ENCODE peak calls at places on chromosomes 4 and X, in eight cellular contexts. P is endothelial cell of umbilical vein, V is HepG2, Y is HCT116, U is K562, B is H1, T is GM12878, X is GM23338. M is an unnamed sample.

GRCh38 chrX:9163153-9163790 is 129.3 kb upstream of the FAM9B start:
- DNase-seq in U (no peak), X (no peak), P (peak), Y (no peak), B (no peak), V (no peak), T (no peak), M (peak)

GRCh38 chrX:139382529-139382928 is 148.0 kb upstream of the F9 start:
- DNase-seq in X (peak), U (no peak), T (no peak), P (no peak), V (no peak), Y (no peak), B (peak), M (no peak)

GRCh38 chr4:57943672-57944071 is 833.5 kb upstream of the IGFBP7 start:
- DNase-seq in Y (no peak), T (no peak), P (peak), B (no peak), V (no peak), X (no peak), U (no peak), M (no peak)

GRCh38 chr4:156884183-156884582 is 87.4 kb downstream of the PDGFC start:
- DNase-seq in Y (no peak), V (no peak), T (no peak), P (no peak), B (no peak), U (no peak), X (no peak), M (no peak)

GRCh38 chr4:21976166-21976565 is 27.6 kb upstream of the KCNIP4 start:
- DNase-seq in B (no peak), V (no peak), U (no peak), X (no peak), P (no peak), T (no peak), Y (no peak), M (no peak)

GRCh38 chrX:80879916-80880315 is 70.2 kb upstream of the BRWD3 start:
- DNase-seq in U (no peak), X (no peak), T (no peak), V (no peak), Y (no peak), B (no peak), P (no peak), M (no peak)

GRCh38 chrX:77275392-77275791 is 171.8 kb upstream of the FGF16 start:
- DNase-seq in T (no peak), X (no peak), P (no peak), B (no peak), Y (no peak), V (no peak), U (no peak), M (no peak)

GRCh38 chrX:150282953-150283352 is 80.2 kb upstream of the MAMLD1 start:
- DNase-seq in P (no peak), V (no peak), B (no peak), U (no peak), Y (no peak), T (no peak), X (no peak), M (no peak)

GRCh38 chr4:15956179-15956850 is 6.7 kb downstream of the FGFBP2 start:
- DNase-seq in U (peak), X (peak), T (peak), B (peak), Y (peak), P (peak), V (peak), M (no peak)

GRCh38 chrX:150529587-150529986 is 38.8 kb upstream of the MTM1 start:
- DNase-seq in Y (no peak), X (no peak), B (no peak), U (no peak), P (no peak), T (no peak), V (no peak), M (no peak)

GRCh38 chr4:30919458-30919857 is 199.3 kb downstream of the PCDH7 start:
- DNase-seq in T (no peak), V (no peak), P (no peak), B (no peak), U (no peak), Y (no peak), X (no peak), M (no peak)

GRCh38 chr4:129358571-129358970 is 262.6 kb downstream of the C4orf33 start:
- DNase-seq in Y (peak), P (peak), B (no peak), T (no peak), U (no peak), X (no peak), V (no peak), M (no peak)

GRCh38 chrX:45006002-45006800 is 133.2 kb downstream of the KDM6A start:
- DNase-seq in U (no peak), V (no peak), P (no peak), T (no peak), Y (peak), X (peak), B (no peak), M (no peak)

GRCh38 chr4:4486969-4487368 is 54.9 kb downstream of the STX18 start:
- DNase-seq in Y (no peak), T (no peak), P (no peak), X (no peak), U (no peak), B (no peak), V (peak), M (no peak)

GRCh38 chr4:47372561-47372960 is 90.9 kb downstream of the COMMD8 start:
- DNase-seq in V (no peak), X (no peak), B (no peak), T (no peak), U (no peak), P (no peak), Y (no peak), M (no peak)

GRCh38 chrX:47176101-47176740 is 17.4 kb upstream of the UBA1 start:
- DNase-seq in X (no peak), V (no peak), B (no peak), U (no peak), Y (no peak), T (no peak), P (no peak), M (no peak)

GRCh38 chr4:108443585-108443984 is 176.8 kb upstream of the RPL34 start:
- DNase-seq in Y (no peak), X (no peak), T (no peak), V (no peak), U (no peak), P (no peak), B (no peak), M (no peak)

GRCh38 chrX:68249401-68249831 is 183.9 kb downstream of the OPHN1 start:
- DNase-seq in P (no peak), V (no peak), U (no peak), T (no peak), B (no peak), X (no peak), Y (no peak), M (no peak)

GRCh38 chr4:8840006-8840793 is 31.4 kb downstream of the HMX1 start:
- DNase-seq in Y (no peak), B (peak), V (no peak), T (no peak), X (peak), U (no peak), P (no peak), M (no peak)

GRCh38 chr4:109657854-109658253 is 45.4 kb downstream of the CASP6 start:
- DNase-seq in X (no peak), P (no peak), B (no peak), U (no peak), V (peak), Y (no peak), T (no peak), M (no peak)

GRCh38 chr4:113383111-113383785 is 333.8 kb downstream of the ANK2 start:
- DNase-seq in X (no peak), V (no peak), Y (peak), P (peak), B (no peak), T (no peak), U (no peak), M (peak)

GRCh38 chr4:95255396-95256107 is 293.2 kb downstream of the UNC5C start:
- DNase-seq in P (no peak), V (no peak), T (no peak), U (peak), X (no peak), Y (no peak), B (no peak), M (no peak)

GRCh38 chrX:37685452-37686347 is at the start of gene XK:
- DNase-seq in B (peak), V (no peak), Y (peak), T (no peak), U (peak), X (peak), P (peak), M (no peak)

GRCh38 chr4:81032805-81033684 is 2.5 kb downstream of the BMP3 start:
- DNase-seq in P (no peak), B (no peak), X (no peak), U (no peak), T (no peak), Y (no peak), V (no peak), M (no peak)
- TF ChIP-seq EZH2 in P (no peak), B (no peak), X (no peak), U (no peak), T (no peak), Y (no peak), V (no peak), M (no peak)

GRCh38 chrX:41086627-41086932 is 1.3 kb downstream of the USP9X start:
- DNase-seq in U (peak), X (no peak), Y (no peak), V (no peak), T (no peak), P (no peak), B (no peak), M (no peak)
- H3K27ac ChIP-seq in U (peak), X (peak), Y (peak), V (peak), T (peak), P (peak), B (no peak), M (peak)

GRCh38 chr4:140309124-140309870 is 64.1 kb upstream of the SCOC start:
- DNase-seq in B (no peak), Y (no peak), V (no peak), T (no peak), P (no peak), U (no peak), X (peak), M (no peak)

GRCh38 chr4:140312101-140312500 is 61.3 kb upstream of the SCOC start:
- DNase-seq in T (no peak), P (no peak), B (no peak), X (no peak), Y (no peak), U (no peak), V (no peak), M (no peak)

GRCh38 chr4:140305053-140305452 is 68.4 kb upstream of the SCOC start:
- DNase-seq in X (no peak), P (no peak), Y (no peak), B (peak), V (no peak), U (no peak), T (no peak), M (no peak)

GRCh38 chr4:140308366-140309123 is 64.9 kb upstream of the SCOC start:
- DNase-seq in B (no peak), Y (no peak), V (no peak), U (no peak), X (no peak), T (no peak), P (no peak), M (no peak)
- TF ChIP-seq POLR2AphosphoS5 in B (no peak), Y (no peak), V (no peak), U (no peak), X (no peak), T (no peak), P (no peak), M (no peak)

GRCh38 chr4:80266267-80266901 is at the start of gene FGF5:
- DNase-seq in X (peak), T (no peak), P (peak), Y (no peak), U (peak), V (no peak), B (peak), M (no peak)
- TF ChIP-seq EZH2 in X (peak), T (no peak), P (no peak), Y (no peak), U (no peak), V (peak), B (peak), M (no peak)

GRCh38 chrX:11474021-11474420 is 180.8 kb downstream of the AMELX start:
- DNase-seq in X (no peak), T (no peak), Y (no peak), B (no peak), P (no peak), U (no peak), V (no peak), M (no peak)
- H3K27ac ChIP-seq in X (no peak), T (no peak), Y (no peak), B (no peak), P (no peak), U (no peak), V (no peak), M (no peak)

GRCh38 chr4:69773443-69773842 is 13.0 kb upstream of the SULT1B1 start:
- DNase-seq in B (no peak), Y (no peak), P (peak), U (no peak), T (no peak), X (no peak), V (no peak), M (no peak)
- TF ChIP-seq POLR2AphosphoS5 in B (no peak), Y (no peak), P (peak), U (no peak), T (no peak), X (no peak), V (no peak), M (no peak)

GRCh38 chr4:577499-578450 is 1.7 kb upstream of the TMEM271 start:
- DNase-seq in U (no peak), B (peak), P (no peak), T (no peak), Y (no peak), X (peak), V (peak), M (no peak)
- TF ChIP-seq EZH2 in U (no peak), B (peak), P (no peak), T (no peak), Y (no peak), X (peak), V (no peak), M (no peak)

DNA sequence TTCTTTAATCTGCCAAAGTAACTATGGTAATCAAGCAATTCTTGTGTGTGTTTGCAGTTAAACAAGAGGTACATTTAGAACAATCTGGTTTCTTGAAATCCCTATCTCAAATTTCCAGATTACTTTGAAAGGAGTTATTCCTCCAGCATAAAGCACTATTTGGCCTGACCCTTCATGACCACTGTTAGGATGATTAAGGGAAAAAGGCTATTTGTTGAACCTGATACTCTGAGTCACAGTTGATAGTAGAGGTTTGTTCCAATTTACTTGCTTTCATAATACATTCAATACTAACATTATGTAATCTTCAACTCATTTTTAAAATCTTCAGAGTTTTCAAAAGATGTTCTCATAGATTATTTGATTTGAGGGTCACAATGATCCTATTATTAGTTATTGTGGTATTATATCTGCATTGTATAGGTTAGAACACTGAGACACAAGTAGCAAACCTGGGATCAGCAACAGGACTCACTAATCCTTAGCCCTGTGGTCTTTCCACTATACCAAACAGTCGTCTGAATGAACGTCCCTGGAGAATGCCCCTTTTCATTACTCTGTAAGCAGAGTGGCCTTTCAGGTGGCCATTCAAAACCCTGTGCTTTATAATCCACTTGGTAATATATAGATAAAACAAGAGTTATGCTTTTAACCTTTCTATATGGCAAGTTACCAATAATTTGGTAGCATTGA is 8.1 kb upstream of the NDST4 start:
- DNase-seq in U (no peak), B (no peak), X (no peak), Y (no peak), P (no peak), T (no peak), V (no peak), M (no peak)
- H3K27ac ChIP-seq in U (no peak), B (no peak), X (no peak), Y (no peak), P (no peak), T (no peak), V (no peak), M (peak)

GRCh38 chrX:7925867-7926472 is 1.2 kb downstream of the PNPLA4 start:
- DNase-seq in P (peak), U (peak), Y (peak), B (peak), V (peak), X (peak), T (peak), M (peak)

GRCh38 chrX:7926501-7926900 is 712 bp downstream of the PNPLA4 start:
- DNase-seq in V (no peak), T (no peak), X (no peak), U (no peak), B (no peak), P (no peak), Y (no peak), M (no peak)

GRCh38 chrX:7921750-7922149 is 5.5 kb downstream of the PNPLA4 start:
- DNase-seq in V (no peak), B (no peak), X (no peak), P (no peak), U (no peak), Y (no peak), T (no peak), M (no peak)

GRCh38 chrX:7926914-7927258 is 327 bp downstream of the PNPLA4 start:
- DNase-seq in V (no peak), X (no peak), P (no peak), B (no peak), U (no peak), T (no peak), Y (no peak), M (no peak)

GRCh38 chrX:7927259-7928167 is at the start of gene PNPLA4:
- DNase-seq in Y (peak), U (peak), B (peak), X (peak), P (peak), V (peak), T (peak), M (no peak)
- TF ChIP-seq POLR2AphosphoS5 in Y (peak), U (peak), B (no peak), X (peak), P (no peak), V (peak), T (peak), M (no peak)

DNA sequence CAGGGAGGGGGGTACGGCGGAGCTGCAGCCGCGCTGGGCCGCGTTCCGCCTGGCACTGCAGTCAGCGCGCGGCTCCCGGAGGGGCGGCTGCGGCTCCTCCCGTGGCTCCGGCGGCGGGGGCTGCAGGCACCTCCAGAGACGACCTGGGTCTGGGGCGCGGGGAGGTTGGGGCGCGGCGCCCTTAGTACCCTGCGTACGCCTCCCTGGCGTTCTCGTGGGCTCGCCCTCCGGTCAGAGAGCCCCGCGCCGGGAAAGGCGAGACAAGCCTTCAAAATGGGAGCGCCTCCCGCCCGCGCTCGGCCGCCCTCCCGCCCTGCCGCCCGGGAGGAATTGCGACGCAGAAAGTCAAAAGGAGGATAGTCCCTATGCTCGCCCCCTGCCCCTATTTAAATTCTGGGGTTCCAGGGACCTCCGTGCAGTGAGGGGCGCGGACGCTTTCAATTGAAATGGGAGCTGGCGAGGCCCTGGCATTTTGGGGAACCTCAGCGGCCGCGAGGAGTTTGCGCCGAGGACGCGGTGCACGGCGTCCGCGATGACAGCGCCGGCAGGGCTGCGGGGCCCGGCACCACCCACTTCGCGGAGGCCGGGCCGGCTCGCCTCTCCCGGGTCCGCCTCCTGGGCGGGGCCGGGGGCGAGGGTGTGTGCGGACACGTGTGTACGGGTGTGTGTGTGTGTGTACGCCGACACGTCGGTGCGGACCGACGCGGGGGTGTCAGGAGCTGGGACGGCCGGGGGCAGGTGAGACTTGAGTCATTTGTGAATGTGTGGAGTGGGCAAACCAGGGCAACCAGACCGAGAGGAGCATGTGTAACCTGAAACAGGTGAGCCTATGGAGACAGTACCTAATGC is 544 bp downstream of the HERC3 start:
- DNase-seq in U (peak), P (peak), V (peak), X (peak), T (peak), Y (peak), B (peak), M (no peak)
- TF ChIP-seq EZH2 in U (no peak), P (no peak), V (no peak), X (no peak), T (no peak), Y (no peak), B (peak), M (no peak)

M was measured in SK-N-MC.